ENCODE peak calls at places on chromosomes 1 and 21, in five cellular contexts. F, A, K, P and O are unnamed samples. For H3K4me1 and H3K27me3, the result is how much of the 10 kb centered on the place peaks cover.

GRCh38 chr1:205217418-205217817 is 5.9 kb upstream of the DSTYK start:
- DNase-seq in F (no peak), A (no peak), K (no peak), P (no peak), O (no peak)

GRCh38 chr1:29478046-29478791 is 241.9 kb downstream of the PTPRU start:
- DNase-seq in F (no peak), A (no peak), K (peak), P (peak), O (no peak)

GRCh38 chr1:228364068-228364705 is 42.4 kb downstream of the TRIM11 start:
- DNase-seq in F (no peak), A (peak), K (peak), P (no peak), O (no peak)

GRCh38 chr1:22104865-22105437 is 37.9 kb downstream of the WNT4 start:
- DNase-seq in F (no peak), A (no peak), K (no peak), P (no peak), O (no peak)

GRCh38 chr1:210416049-210416448 is 87.3 kb downstream of the HHAT start:
- DNase-seq in F (peak), A (no peak), K (no peak), P (peak), O (no peak)

GRCh38 chr1:175338447-175339135 is 146.0 kb upstream of the KIAA0040 start:
- DNase-seq in F (no peak), A (peak), K (peak), P (peak), O (no peak)

GRCh38 chr1:177170756-177171535 is at the start of gene BRINP2:
- DNase-seq in F (no peak), A (peak), K (peak), P (peak), O (no peak)

GRCh38 chr1:157968951-157969350 is 24.5 kb upstream of the KIRREL1 start:
- DNase-seq in F (no peak), A (no peak), K (no peak), P (no peak), O (no peak)

GRCh38 chr1:226882631-226883409 is 12.4 kb downstream of the PSEN2 start:
- DNase-seq in F (no peak), A (no peak), K (peak), P (no peak), O (no peak)

GRCh38 chr1:49364676-49365075 is 588.0 kb upstream of the BEND5 start:
- DNase-seq in F (no peak), A (no peak), K (no peak), P (peak), O (no peak)

GRCh38 chr1:155976062-155976912 is 2.1 kb downstream of the ARHGEF2 start:
- DNase-seq in F (no peak), A (no peak), K (peak), P (peak), O (no peak)

GRCh38 chr1:39574646-39575045 is 1.9 kb downstream of the PABPC4 start:
- DNase-seq in F (no peak), A (no peak), K (no peak), P (no peak), O (no peak)

GRCh38 chr1:66271216-66271903 is 262.6 kb upstream of the SGIP1 start:
- DNase-seq in F (peak), A (peak), K (no peak), P (peak), O (peak)

GRCh38 chr21:14768042-14768441 is 221.9 kb upstream of the SAMSN1 start:
- DNase-seq in F (no peak), A (no peak), K (no peak), P (no peak), O (no peak)

GRCh38 chr21:28144089-28144488 is 848.6 kb downstream of the LTN1 start:
- DNase-seq in F (no peak), A (no peak), K (no peak), P (no peak), O (no peak)

GRCh38 chr1:82880506-82880905 is 1079.8 kb downstream of the ADGRL2 start:
- DNase-seq in F (no peak), A (no peak), K (no peak), P (no peak), O (no peak)
- H3K4me1 ChIP-seq in F (under half), A (under half), K (under half), P (under half), O (under half)

GRCh38 chr1:1426961-1427934 is 6.2 kb upstream of the ANKRD65 start:
- DNase-seq in F (no peak), A (no peak), K (peak), P (peak), O (peak)
- H3K27ac ChIP-seq in F (peak), A (no peak), K (no peak), P (no peak), O (peak)

GRCh38 chr1:206502813-206503212 is 4.5 kb upstream of the RASSF5 start:
- DNase-seq in F (no peak), A (no peak), K (no peak), P (no peak), O (no peak)
- H3K27me3 ChIP-seq in F (under half), A (under half), K (under half), P (under half), O (under half)

GRCh38 chr1:101308935-101309333 is 72.1 kb downstream of the S1PR1 start:
- DNase-seq in F (no peak), A (no peak), K (no peak), P (peak), O (no peak)

GRCh38 chr1:101311146-101311892 is 74.5 kb downstream of the S1PR1 start:
- DNase-seq in F (no peak), A (no peak), K (no peak), P (no peak), O (no peak)

GRCh38 chr1:101310484-101310883 is 73.7 kb downstream of the S1PR1 start:
- DNase-seq in F (no peak), A (no peak), K (no peak), P (no peak), O (no peak)

GRCh38 chr1:101309334-101310221 is 72.8 kb downstream of the S1PR1 start:
- DNase-seq in F (no peak), A (peak), K (peak), P (peak), O (no peak)

DNA sequence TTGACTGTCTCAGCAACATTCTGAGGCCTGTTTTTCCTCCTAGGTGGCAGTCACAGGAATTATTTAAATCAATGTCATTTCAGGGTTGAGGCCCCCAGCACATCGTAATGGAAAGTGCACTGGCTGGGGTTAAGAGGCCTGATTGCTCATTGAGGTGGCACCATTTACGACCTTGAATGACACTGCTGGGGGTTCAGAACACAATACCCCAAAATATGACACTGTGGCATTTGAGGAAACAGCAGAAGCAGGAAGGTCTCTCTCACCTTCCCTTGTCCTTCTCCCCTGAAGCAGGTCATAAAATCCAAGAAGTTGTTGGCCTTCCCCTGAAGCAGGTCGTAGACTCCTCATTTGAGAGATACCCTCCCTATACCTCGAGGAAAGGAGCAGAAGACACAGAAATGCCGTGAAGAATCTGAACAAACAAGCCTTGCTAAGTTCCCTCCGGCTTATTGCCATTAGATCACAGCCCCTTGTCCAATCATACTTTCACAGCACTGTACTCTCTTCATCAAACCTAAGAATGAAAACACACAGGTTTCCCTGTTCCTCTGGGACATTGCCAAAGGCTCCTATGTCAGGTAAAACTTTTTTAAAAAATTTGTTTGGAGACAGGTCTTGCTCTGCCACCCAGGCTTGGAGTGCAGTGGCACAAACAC is 71.3 kb downstream of the S1PR1 start:
- DNase-seq in F (no peak), A (no peak), K (no peak), P (no peak), O (no peak)
- H3K4me1 ChIP-seq in F (under half), A (under half), K (under half), P (under half), O (under half)

DNA sequence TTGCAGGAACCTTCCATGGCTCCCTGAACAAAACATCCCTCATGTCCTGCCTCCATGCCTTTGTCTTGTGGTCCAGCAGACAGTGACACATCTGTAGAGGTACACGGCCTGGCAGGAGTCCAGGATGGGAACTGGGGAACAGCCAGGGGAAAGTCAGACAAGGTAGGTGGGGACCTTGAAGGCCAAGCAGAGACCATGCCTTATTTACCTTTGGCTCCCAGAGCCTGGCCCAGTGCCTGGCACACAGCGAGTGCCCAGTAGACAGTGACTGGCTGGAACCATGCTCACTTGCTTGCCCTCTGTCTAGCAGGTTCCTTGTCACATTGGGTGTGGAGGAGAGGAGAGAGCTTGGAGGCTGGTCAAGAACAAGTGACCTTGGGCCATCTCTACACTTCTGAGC is 81.0 kb downstream of the BCAR3 start:
- DNase-seq in F (no peak), A (no peak), K (peak), P (no peak), O (no peak)
- H3K27ac ChIP-seq in F (no peak), A (no peak), K (no peak), P (no peak), O (no peak)

DNA sequence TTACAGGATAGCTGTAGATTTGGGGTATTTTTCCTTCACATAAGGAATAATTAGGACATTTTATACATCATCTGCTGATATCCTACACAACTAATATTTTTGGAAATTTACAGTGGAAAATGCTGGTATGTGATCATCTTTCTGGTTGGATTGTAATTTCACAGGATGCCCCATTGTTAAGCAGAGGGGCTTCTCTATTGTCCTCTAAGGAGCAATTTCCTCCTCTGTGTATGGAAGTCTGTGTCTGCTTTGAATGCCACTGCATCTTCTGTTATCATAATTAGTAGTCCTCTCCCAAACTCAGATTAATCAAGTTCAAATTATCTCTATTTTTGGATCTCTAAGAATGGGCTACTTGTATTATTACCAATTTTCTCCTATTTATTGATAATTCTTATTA is 988.1 kb upstream of the B3GALT2 start:
- DNase-seq in F (no peak), A (no peak), K (no peak), P (peak), O (no peak)
- H3K27me3 ChIP-seq in F (under half), A (under half), K (under half), P (under half), O (under half)